ENCODE peak calls at places on chromosomes 2 and 18, in five cellular contexts. R is fibroblast of mammary gland, S is WERI-Rb-1, F is anterior cingulate cortex, Q is posterior vena cava. M is an unnamed sample.

GRCh38 chr2:238493880-238494572 is 67.3 kb downstream of the ASB1 start:
- DNase-seq in R (no peak), S (no peak), F (no peak), Q (no peak), M (no peak)

GRCh38 chr2:140011287-140011686 is 1231.1 kb upstream of the NXPH2 start:
- DNase-seq in R (no peak), S (no peak), F (no peak), Q (no peak), M (no peak)

GRCh38 chr2:61722311-61722710 is 131.5 kb downstream of the FAM161A start:
- DNase-seq in R (no peak), S (no peak), F (no peak), Q (no peak), M (no peak)

GRCh38 chr2:221517362-221518121 is 54.6 kb downstream of the EPHA4 start:
- DNase-seq in R (peak), S (no peak), F (no peak), Q (peak), M (peak)

GRCh38 chr2:86028763-86029381 is 76.8 kb downstream of the POLR1A start:
- DNase-seq in R (peak), S (no peak), F (no peak), Q (peak), M (no peak)

GRCh38 chr2:108877506-108877905 is 90.9 kb downstream of the CCDC138 start:
- DNase-seq in R (no peak), S (no peak), F (no peak), Q (no peak), M (no peak)

GRCh38 chr2:239302808-239303557 is 97.8 kb downstream of the HDAC4 start:
- DNase-seq in R (no peak), S (no peak), F (no peak), Q (peak), M (no peak)

GRCh38 chr2:37326285-37326684 is 1.7 kb upstream of the PRKD3 start:
- DNase-seq in R (peak), S (no peak), F (no peak), Q (no peak), M (no peak)

GRCh38 chr2:233411162-233411561 is 56.9 kb downstream of the DGKD start:
- DNase-seq in R (no peak), S (no peak), F (no peak), Q (no peak), M (no peak)

GRCh38 chr2:95061119-95061512 is 35.6 kb downstream of the MAL start:
- DNase-seq in R (no peak), S (no peak), F (no peak), Q (peak), M (no peak)

GRCh38 chr2:137975280-137976271 is 11.3 kb downstream of the HNMT start:
- DNase-seq in R (no peak), S (no peak), F (no peak), Q (no peak), M (no peak)

GRCh38 chr2:64652231-64653173 is 1.2 kb downstream of the SERTAD2 start:
- DNase-seq in R (peak), S (peak), F (no peak), Q (no peak), M (no peak)

GRCh38 chr2:216670266-216671080 is 24.9 kb downstream of the IGFBP5 start:
- DNase-seq in R (no peak), S (no peak), F (no peak), Q (no peak), M (no peak)

GRCh38 chr2:240916571-240917008 is 10.5 kb downstream of the CROCC2 start:
- DNase-seq in R (peak), S (no peak), F (no peak), Q (peak), M (no peak)

GRCh38 chr2:201628545-201628944 is 14.8 kb downstream of the TMEM237 start:
- DNase-seq in R (no peak), S (no peak), F (no peak), Q (no peak), M (no peak)

GRCh38 chr2:47108638-47109372 is 46.3 kb downstream of the STPG4 start:
- DNase-seq in R (no peak), S (no peak), F (no peak), Q (no peak), M (no peak)

GRCh38 chr2:179263460-179264237 is 983 bp downstream of the SESTD1 start:
- DNase-seq in R (peak), S (peak), F (peak), Q (peak), M (no peak)

GRCh38 chr2:152466041-152466440 is 131.1 kb downstream of the FMNL2 start:
- DNase-seq in R (no peak), S (no peak), F (no peak), Q (no peak), M (peak)

GRCh38 chr2:25042321-25043240 is 705 bp downstream of the EFR3B start:
- DNase-seq in R (peak), S (peak), F (no peak), Q (peak), M (no peak)

GRCh38 chr2:143937563-143938346 is 582.2 kb downstream of the ZEB2 start:
- DNase-seq in R (no peak), S (no peak), F (no peak), Q (no peak), M (no peak)

GRCh38 chr18:66508937-66509336 is 95.0 kb downstream of the CDH19 start:
- DNase-seq in R (no peak), S (no peak), F (no peak), Q (no peak), M (no peak)

GRCh38 chr2:96773922-96774321 is 13.2 kb downstream of the CNNM4 start:
- DNase-seq in R (no peak), S (no peak), F (no peak), Q (no peak), M (no peak)

GRCh38 chr2:119114266-119114665 is 44.3 kb downstream of the C1QL2 start:
- DNase-seq in R (no peak), S (no peak), F (no peak), Q (no peak), M (no peak)

GRCh38 chr2:83665894-83666293 is 793.2 kb downstream of the SUCLG1 start:
- DNase-seq in R (peak), S (no peak), F (no peak), Q (no peak), M (no peak)

GRCh38 chr18:58391932-58392331 is 237.0 kb downstream of the ALPK2 start:
- DNase-seq in R (no peak), S (no peak), F (no peak), Q (no peak), M (no peak)